ENCODE peak calls at places on chromosome 15, in ten cellular contexts. One of them, this sample, is unnamed.

GRCh38 chr15:45347989-45348388 is 30.4 kb downstream of the GATM start:
- DNase-seq in AG09309: no peak
- DNase-seq in dorsolateral prefrontal cortex: no peak
- DNase-seq in lower lobe of right lung: no peak
- DNase-seq in heart right ventricle: no peak
- DNase-seq in right lobe of liver: no peak
- DNase-seq in heart left ventricle: no peak
- DNase-seq in AG10803: no peak
- DNase-seq in HL-60: no peak
- DNase-seq in stomach: no peak
- DNase-seq in this sample: no peak

GRCh38 chr15:80654299-80654698 is 40.8 kb upstream of the ABHD17C start:
- DNase-seq in AG09309: no peak
- DNase-seq in dorsolateral prefrontal cortex: no peak
- DNase-seq in lower lobe of right lung: no peak
- DNase-seq in heart right ventricle: no peak
- DNase-seq in right lobe of liver: no peak
- DNase-seq in heart left ventricle: no peak
- DNase-seq in AG10803: no peak
- DNase-seq in HL-60: no peak
- DNase-seq in stomach: no peak
- DNase-seq in this sample: no peak

GRCh38 chr15:45402955-45403892 is 24.9 kb upstream of the GATM start:
- DNase-seq in AG09309: no peak
- DNase-seq in dorsolateral prefrontal cortex: peak
- DNase-seq in lower lobe of right lung: peak
- DNase-seq in heart right ventricle: peak
- DNase-seq in right lobe of liver: peak
- DNase-seq in heart left ventricle: peak
- DNase-seq in AG10803: peak
- DNase-seq in HL-60: peak
- DNase-seq in stomach: peak
- DNase-seq in this sample: peak

GRCh38 chr15:31032959-31033358 is 41.5 kb upstream of the MTMR10 start:
- DNase-seq in AG09309: peak
- DNase-seq in dorsolateral prefrontal cortex: no peak
- DNase-seq in lower lobe of right lung: no peak
- DNase-seq in heart right ventricle: no peak
- DNase-seq in right lobe of liver: no peak
- DNase-seq in heart left ventricle: no peak
- DNase-seq in AG10803: peak
- DNase-seq in HL-60: no peak
- DNase-seq in stomach: no peak
- DNase-seq in this sample: no peak

GRCh38 chr15:87874896-87875661 is 381.5 kb downstream of the NTRK3 start:
- DNase-seq in AG09309: peak
- DNase-seq in dorsolateral prefrontal cortex: peak
- DNase-seq in lower lobe of right lung: peak
- DNase-seq in heart right ventricle: no peak
- DNase-seq in right lobe of liver: no peak
- DNase-seq in heart left ventricle: no peak
- DNase-seq in AG10803: peak
- DNase-seq in HL-60: no peak
- DNase-seq in stomach: no peak
- DNase-seq in this sample: no peak

GRCh38 chr15:82894971-82895520 is 57.5 kb downstream of the HOMER2 start:
- DNase-seq in AG09309: no peak
- DNase-seq in dorsolateral prefrontal cortex: no peak
- DNase-seq in lower lobe of right lung: no peak
- DNase-seq in heart right ventricle: no peak
- DNase-seq in right lobe of liver: no peak
- DNase-seq in heart left ventricle: no peak
- DNase-seq in AG10803: peak
- DNase-seq in HL-60: no peak
- DNase-seq in stomach: no peak
- DNase-seq in this sample: no peak

GRCh38 chr15:79105141-79105540 is 14.6 kb upstream of the RASGRF1 start:
- DNase-seq in AG09309: no peak
- DNase-seq in dorsolateral prefrontal cortex: no peak
- DNase-seq in lower lobe of right lung: no peak
- DNase-seq in heart right ventricle: no peak
- DNase-seq in right lobe of liver: no peak
- DNase-seq in heart left ventricle: no peak
- DNase-seq in AG10803: no peak
- DNase-seq in HL-60: no peak
- DNase-seq in stomach: no peak
- DNase-seq in this sample: no peak

GRCh38 chr15:90174140-90174891 is 26.8 kb upstream of the SEMA4B start:
- DNase-seq in AG09309: no peak
- DNase-seq in dorsolateral prefrontal cortex: peak
- DNase-seq in lower lobe of right lung: peak
- DNase-seq in heart right ventricle: peak
- DNase-seq in right lobe of liver: peak
- DNase-seq in heart left ventricle: peak
- DNase-seq in AG10803: peak
- DNase-seq in HL-60: no peak
- DNase-seq in stomach: peak
- DNase-seq in this sample: no peak

DNA sequence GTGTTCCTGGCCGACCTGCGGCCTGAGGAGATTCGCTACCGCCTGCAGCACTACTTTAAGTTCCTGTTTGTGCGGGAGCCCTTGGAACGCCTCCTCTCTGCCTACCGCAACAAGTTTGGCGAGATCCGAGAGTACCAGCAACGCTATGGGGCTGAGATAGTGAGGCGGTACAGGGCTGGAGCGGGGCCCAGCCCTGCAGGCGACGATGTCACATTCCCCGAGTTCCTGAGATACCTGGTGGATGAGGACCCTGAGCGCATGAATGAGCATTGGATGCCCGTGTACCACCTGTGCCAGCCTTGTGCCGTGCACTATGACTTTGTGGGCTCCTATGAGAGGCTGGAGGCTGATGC is 970 bp downstream of the CHST14 start:
- DNase-seq in AG09309: no peak
- DNase-seq in dorsolateral prefrontal cortex: no peak
- DNase-seq in lower lobe of right lung: peak
- DNase-seq in heart right ventricle: no peak
- DNase-seq in right lobe of liver: no peak
- DNase-seq in heart left ventricle: no peak
- DNase-seq in AG10803: peak
- DNase-seq in HL-60: peak
- DNase-seq in stomach: peak
- DNase-seq in this sample: no peak
- H3K4me3 ChIP-seq in AG09309: peak
- H3K4me3 ChIP-seq in dorsolateral prefrontal cortex: peak
- H3K4me3 ChIP-seq in lower lobe of right lung: peak
- H3K4me3 ChIP-seq in heart right ventricle: peak
- H3K4me3 ChIP-seq in right lobe of liver: peak
- H3K4me3 ChIP-seq in heart left ventricle: peak
- H3K4me3 ChIP-seq in AG10803: peak
- H3K4me3 ChIP-seq in HL-60: peak
- H3K4me3 ChIP-seq in stomach: peak
- H3K4me3 ChIP-seq in this sample: peak

DNA sequence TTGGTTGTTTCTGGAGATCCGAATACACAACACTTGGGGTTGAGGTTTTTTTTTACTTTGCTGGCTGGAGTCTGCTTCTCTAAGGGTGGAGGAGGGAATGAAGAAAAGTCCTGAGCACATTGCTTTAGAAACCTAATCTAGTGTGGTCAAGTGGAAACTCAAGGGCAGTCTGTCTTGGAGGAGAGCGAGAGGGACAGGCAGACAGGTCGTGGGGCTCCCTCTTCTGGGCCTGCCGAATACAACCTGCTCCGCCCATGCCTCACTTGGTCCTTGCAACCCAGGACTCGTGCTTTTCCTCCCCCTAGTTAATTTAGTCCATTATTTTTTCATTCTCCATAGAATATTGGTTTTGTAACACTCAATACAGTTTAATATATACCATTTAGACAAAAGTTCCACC is 176.7 kb upstream of the LYSMD4 start:
- DNase-seq in AG09309: no peak
- DNase-seq in dorsolateral prefrontal cortex: no peak
- DNase-seq in lower lobe of right lung: no peak
- DNase-seq in heart right ventricle: no peak
- DNase-seq in right lobe of liver: no peak
- DNase-seq in heart left ventricle: no peak
- DNase-seq in AG10803: no peak
- DNase-seq in HL-60: no peak
- DNase-seq in stomach: no peak
- DNase-seq in this sample: no peak
- TF ChIP-seq CTCF in AG09309: peak
- TF ChIP-seq CTCF in dorsolateral prefrontal cortex: no peak
- TF ChIP-seq CTCF in lower lobe of right lung: no peak
- TF ChIP-seq CTCF in heart right ventricle: peak
- TF ChIP-seq CTCF in right lobe of liver: peak
- TF ChIP-seq CTCF in heart left ventricle: peak
- TF ChIP-seq CTCF in AG10803: peak
- TF ChIP-seq CTCF in HL-60: no peak
- TF ChIP-seq CTCF in stomach: no peak
- TF ChIP-seq CTCF in this sample: peak

GRCh38 chr15:51825701-51826100 is 3.8 kb upstream of the TMOD3 start:
- DNase-seq in AG09309: no peak
- DNase-seq in dorsolateral prefrontal cortex: no peak
- DNase-seq in lower lobe of right lung: no peak
- DNase-seq in heart right ventricle: no peak
- DNase-seq in right lobe of liver: no peak
- DNase-seq in heart left ventricle: no peak
- DNase-seq in AG10803: no peak
- DNase-seq in HL-60: no peak
- DNase-seq in stomach: no peak
- DNase-seq in this sample: no peak

GRCh38 chr15:51833782-51834181 is 4.3 kb downstream of the TMOD3 start:
- DNase-seq in AG09309: no peak
- DNase-seq in dorsolateral prefrontal cortex: no peak
- DNase-seq in lower lobe of right lung: no peak
- DNase-seq in heart right ventricle: no peak
- DNase-seq in right lobe of liver: no peak
- DNase-seq in heart left ventricle: no peak
- DNase-seq in AG10803: no peak
- DNase-seq in HL-60: no peak
- DNase-seq in stomach: no peak
- DNase-seq in this sample: no peak

GRCh38 chr15:51829360-51830278 is at the start of gene TMOD3:
- DNase-seq in AG09309: peak
- DNase-seq in dorsolateral prefrontal cortex: peak
- DNase-seq in lower lobe of right lung: peak
- DNase-seq in heart right ventricle: peak
- DNase-seq in right lobe of liver: peak
- DNase-seq in heart left ventricle: peak
- DNase-seq in AG10803: peak
- DNase-seq in HL-60: peak
- DNase-seq in stomach: peak
- DNase-seq in this sample: peak

GRCh38 chr15:51830279-51830806 is 890 bp downstream of the TMOD3 start:
- DNase-seq in AG09309: no peak
- DNase-seq in dorsolateral prefrontal cortex: no peak
- DNase-seq in lower lobe of right lung: no peak
- DNase-seq in heart right ventricle: no peak
- DNase-seq in right lobe of liver: no peak
- DNase-seq in heart left ventricle: peak
- DNase-seq in AG10803: peak
- DNase-seq in HL-60: no peak
- DNase-seq in stomach: peak
- DNase-seq in this sample: no peak

DNA sequence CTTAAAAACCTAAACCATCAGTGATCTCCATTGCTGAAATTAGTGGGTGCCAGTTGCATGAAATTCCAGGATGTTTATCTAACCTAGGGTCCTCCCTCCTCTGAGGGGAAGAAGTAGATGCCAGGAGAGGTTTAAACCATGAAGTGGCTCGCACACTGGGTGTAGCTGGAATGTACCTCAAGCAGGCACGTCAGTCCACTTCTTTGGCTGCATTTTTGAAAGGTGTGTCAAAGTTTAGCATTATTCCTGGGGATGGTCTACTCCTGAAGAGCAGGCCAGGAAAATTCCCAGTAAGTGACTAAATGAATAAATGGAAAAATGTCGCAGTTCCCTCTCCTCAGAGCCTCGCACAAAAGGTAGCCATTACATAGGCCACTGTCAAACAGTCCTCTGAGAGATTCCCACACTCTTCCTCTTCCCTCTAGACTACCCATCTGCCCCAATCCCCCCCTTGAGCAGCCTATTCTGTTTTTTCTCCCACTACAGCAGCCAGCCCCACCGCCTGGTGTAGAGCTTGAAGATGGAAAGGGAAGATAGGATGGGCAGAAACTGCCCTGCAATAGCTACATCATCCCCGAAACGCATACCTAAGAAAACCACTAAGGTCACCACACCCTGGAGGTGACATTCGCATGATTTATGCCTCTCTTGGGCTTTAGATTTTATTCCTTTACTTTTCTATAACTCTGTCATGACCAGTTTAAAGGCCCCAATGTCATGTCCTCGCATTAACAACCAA is 663 bp upstream of the TMOD3 start:
- DNase-seq in AG09309: no peak
- DNase-seq in dorsolateral prefrontal cortex: no peak
- DNase-seq in lower lobe of right lung: peak
- DNase-seq in heart right ventricle: no peak
- DNase-seq in right lobe of liver: no peak
- DNase-seq in heart left ventricle: no peak
- DNase-seq in AG10803: no peak
- DNase-seq in HL-60: no peak
- DNase-seq in stomach: no peak
- DNase-seq in this sample: peak
- H3K4me3 ChIP-seq in AG09309: no peak
- H3K4me3 ChIP-seq in dorsolateral prefrontal cortex: peak
- H3K4me3 ChIP-seq in lower lobe of right lung: peak
- H3K4me3 ChIP-seq in heart right ventricle: peak
- H3K4me3 ChIP-seq in right lobe of liver: no peak
- H3K4me3 ChIP-seq in heart left ventricle: peak
- H3K4me3 ChIP-seq in AG10803: no peak
- H3K4me3 ChIP-seq in HL-60: no peak
- H3K4me3 ChIP-seq in stomach: no peak
- H3K4me3 ChIP-seq in this sample: no peak

GRCh38 chr15:67125589-67126502 is 60.4 kb downstream of the SMAD3 start:
- DNase-seq in AG09309: peak
- DNase-seq in dorsolateral prefrontal cortex: no peak
- DNase-seq in lower lobe of right lung: no peak
- DNase-seq in heart right ventricle: peak
- DNase-seq in right lobe of liver: no peak
- DNase-seq in heart left ventricle: peak
- DNase-seq in AG10803: peak
- DNase-seq in HL-60: no peak
- DNase-seq in stomach: peak
- DNase-seq in this sample: no peak

GRCh38 chr15:67127925-67128324 is 62.5 kb downstream of the SMAD3 start:
- DNase-seq in AG09309: peak
- DNase-seq in dorsolateral prefrontal cortex: no peak
- DNase-seq in lower lobe of right lung: no peak
- DNase-seq in heart right ventricle: no peak
- DNase-seq in right lobe of liver: no peak
- DNase-seq in heart left ventricle: no peak
- DNase-seq in AG10803: peak
- DNase-seq in HL-60: no peak
- DNase-seq in stomach: no peak
- DNase-seq in this sample: peak

GRCh38 chr15:67124911-67125588 is 59.6 kb downstream of the SMAD3 start:
- DNase-seq in AG09309: no peak
- DNase-seq in dorsolateral prefrontal cortex: no peak
- DNase-seq in lower lobe of right lung: no peak
- DNase-seq in heart right ventricle: no peak
- DNase-seq in right lobe of liver: no peak
- DNase-seq in heart left ventricle: no peak
- DNase-seq in AG10803: no peak
- DNase-seq in HL-60: no peak
- DNase-seq in stomach: no peak
- DNase-seq in this sample: no peak

GRCh38 chr15:67126551-67127333 is 61.3 kb downstream of the SMAD3 start:
- DNase-seq in AG09309: no peak
- DNase-seq in dorsolateral prefrontal cortex: no peak
- DNase-seq in lower lobe of right lung: no peak
- DNase-seq in heart right ventricle: no peak
- DNase-seq in right lobe of liver: peak
- DNase-seq in heart left ventricle: no peak
- DNase-seq in AG10803: no peak
- DNase-seq in HL-60: no peak
- DNase-seq in stomach: no peak
- DNase-seq in this sample: no peak

DNA sequence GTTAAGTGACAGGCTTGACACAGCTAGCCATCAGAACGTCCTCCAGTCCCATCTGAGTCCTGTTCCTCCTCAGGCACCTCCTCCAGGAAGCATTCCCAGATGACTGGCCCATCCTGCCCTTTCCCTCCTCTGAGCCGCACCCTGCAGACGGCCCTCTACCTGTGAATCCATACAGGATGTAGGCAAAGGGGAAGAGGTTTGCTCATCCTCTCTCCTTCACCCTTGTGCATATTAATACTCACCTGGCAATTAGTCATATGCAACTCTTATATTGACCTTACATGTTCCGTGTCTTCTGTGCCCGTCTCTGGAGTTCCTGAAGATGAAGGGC is 61.9 kb downstream of the SMAD3 start:
- DNase-seq in AG09309: no peak
- DNase-seq in dorsolateral prefrontal cortex: no peak
- DNase-seq in lower lobe of right lung: no peak
- DNase-seq in heart right ventricle: no peak
- DNase-seq in right lobe of liver: no peak
- DNase-seq in heart left ventricle: no peak
- DNase-seq in AG10803: no peak
- DNase-seq in HL-60: no peak
- DNase-seq in stomach: no peak
- DNase-seq in this sample: no peak
- TF ChIP-seq CTCF in AG09309: no peak
- TF ChIP-seq CTCF in dorsolateral prefrontal cortex: no peak
- TF ChIP-seq CTCF in lower lobe of right lung: no peak
- TF ChIP-seq CTCF in heart right ventricle: no peak
- TF ChIP-seq CTCF in right lobe of liver: no peak
- TF ChIP-seq CTCF in heart left ventricle: no peak
- TF ChIP-seq CTCF in AG10803: no peak
- TF ChIP-seq CTCF in HL-60: no peak
- TF ChIP-seq CTCF in stomach: no peak
- TF ChIP-seq CTCF in this sample: no peak

This sample was measured in kidney epithelial cell.